ENCODE peak calls at places on chromosome 5, in ten cellular contexts. A is stimulated activated CD4-positive, alpha-beta T cell treated with anti-CD3 and anti-CD28 coated beads, Interleukin-12 subunit alpha, Interleukin-12 subunit beta, amount 100 ng/mL, for 48 hours; B is uterus; P is endodermal cell; R is NCI-H2081; L is SW 1271; O is left cardiac atrium; H is EL; S is cardiac fibroblast; T is AG04450. K is an unnamed sample.

GRCh38 chr5:143413964-143414669 is 10.6 kb upstream of the NR3C1 start:
- DNase-seq in A (no peak), B (no peak), P (no peak), R (no peak), L (no peak), O (no peak), H (no peak), S (peak; percentile 27), T (no peak), K (peak; percentile 20)

GRCh38 chr5:100889165-100889564 is 13.9 kb downstream of the ST8SIA4 start:
- DNase-seq in A (no peak), B (no peak), P (no peak), R (no peak), L (no peak), O (no peak), H (no peak), S (peak; percentile 13), T (no peak), K (no peak)

GRCh38 chr5:95715799-95716461 is 15.2 kb upstream of the RHOBTB3 start:
- DNase-seq in A (no peak), B (no peak), P (no peak), R (no peak), L (peak; percentile 67), O (no peak), H (peak; percentile 80), S (peak; percentile 91), T (no peak), K (no peak)

GRCh38 chr5:132206782-132207181 is 20.9 kb downstream of the P4HA2 start:
- DNase-seq in A (no peak), B (no peak), P (no peak), R (no peak), L (no peak), O (no peak), H (no peak), S (no peak), T (no peak), K (no peak)

GRCh38 chr5:147448766-147449165 is 61.1 kb downstream of the DPYSL3 start:
- DNase-seq in A (no peak), B (no peak), P (no peak), R (no peak), L (no peak), O (no peak), H (peak; percentile 14), S (no peak), T (no peak), K (no peak)

GRCh38 chr5:151733727-151734408 is 24.6 kb downstream of the ATOX1 start:
- DNase-seq in A (no peak), B (no peak), P (no peak), R (no peak), L (no peak), O (no peak), H (peak; percentile 39), S (no peak), T (no peak), K (no peak)

GRCh38 chr5:80784451-80784850 is 129.7 kb upstream of the DHFR start:
- DNase-seq in A (no peak), B (no peak), P (no peak), R (no peak), L (no peak), O (no peak), H (no peak), S (no peak), T (no peak), K (no peak)

GRCh38 chr5:532521-533242 is 8.4 kb upstream of the SLC9A3 start:
- DNase-seq in A (no peak), B (no peak), P (no peak), R (no peak), L (no peak), O (peak; percentile 10), H (no peak), S (no peak), T (no peak), K (no peak)

GRCh38 chr5:82835488-82835887 is 241.7 kb downstream of the TMEM167A start:
- DNase-seq in A (no peak), B (no peak), P (no peak), R (no peak), L (no peak), O (no peak), H (no peak), S (no peak), T (no peak), K (no peak)

GRCh38 chr5:31809037-31809910 is 170.3 kb downstream of the PDZD2 start:
- DNase-seq in A (no peak), B (peak; percentile 57), P (peak; percentile 92), R (peak; percentile 84), L (peak; percentile 36), O (peak; percentile 75), H (peak; percentile 64), S (peak; percentile 82), T (peak; percentile 32), K (peak; percentile 65)

GRCh38 chr5:39231705-39232525 is 12.6 kb upstream of the FYB1 start:
- DNase-seq in A (no peak), B (no peak), P (no peak), R (no peak), L (no peak), O (no peak), H (peak; percentile 23), S (peak; percentile 69), T (no peak), K (no peak)

GRCh38 chr5:173697931-173698579 is 81.6 kb upstream of the BOD1 start:
- DNase-seq in A (no peak), B (no peak), P (no peak), R (peak; percentile 3), L (no peak), O (no peak), H (no peak), S (no peak), T (no peak), K (no peak)

GRCh38 chr5:178278358-178279023 is 45.9 kb upstream of the PHYKPL start:
- DNase-seq in A (no peak), B (no peak), P (no peak), R (no peak), L (no peak), O (no peak), H (no peak), S (no peak), T (no peak), K (no peak)

GRCh38 chr5:163115011-163115410 is 322.4 kb upstream of the CCNG1 start:
- DNase-seq in A (no peak), B (no peak), P (no peak), R (no peak), L (no peak), O (no peak), H (no peak), S (no peak), T (no peak), K (no peak)

GRCh38 chr5:51465165-51465564 is 81.9 kb downstream of the ISL1 start:
- DNase-seq in A (no peak), B (no peak), P (no peak), R (no peak), L (no peak), O (no peak), H (no peak), S (no peak), T (no peak), K (no peak)

GRCh38 chr5:140246378-140247122 is 56.4 kb downstream of the PFDN1 start:
- DNase-seq in A (no peak), B (peak; percentile 78), P (no peak), R (no peak), L (no peak), O (peak; percentile 74), H (peak; percentile 90), S (peak; percentile 76), T (no peak), K (peak; percentile 47)

GRCh38 chr5:83924171-83924570 is 203.5 kb upstream of the HAPLN1 start:
- DNase-seq in A (no peak), B (no peak), P (no peak), R (no peak), L (no peak), O (no peak), H (peak; percentile 55), S (peak; percentile 49), T (no peak), K (no peak)

GRCh38 chr5:149125386-149125891 is 15.9 kb upstream of the ABLIM3 start:
- DNase-seq in A (no peak), B (no peak), P (peak; percentile 90), R (no peak), L (no peak), O (no peak), H (no peak), S (peak; percentile 14), T (no peak), K (no peak)

GRCh38 chr5:53411388-53411787 is 69.0 kb upstream of the FST start:
- DNase-seq in A (no peak), B (no peak), P (no peak), R (no peak), L (no peak), O (no peak), H (no peak), S (no peak), T (no peak), K (no peak)

GRCh38 chr5:434443-435146 is 8.4 kb upstream of the EXOC3 start:
- DNase-seq in A (no peak), B (no peak), P (peak; percentile 27), R (no peak), L (no peak), O (peak; percentile 11), H (no peak), S (no peak), T (no peak), K (no peak)